ENCODE peak calls at places on chromosomes 11 and 22, in nine cellular contexts. K, P, M, H, D, O, R, A and Q are unnamed samples.

GRCh38 chr11:132999519-132999918 is 532.8 kb downstream of the OPCML start:
- DNase-seq in K (no peak), P (no peak), M (no peak), H (no peak), D (no peak), O (no peak), R (no peak), A (no peak), Q (no peak)

GRCh38 chr22:49514211-49514610 is 313.5 kb downstream of the BRD1 start:
- DNase-seq in K (no peak), P (no peak), M (no peak), H (no peak), D (no peak), O (no peak), R (peak), A (no peak), Q (no peak)

GRCh38 chr22:48827228-48827810 is 1000.4 kb downstream of the BRD1 start:
- DNase-seq in K (no peak), P (no peak), M (no peak), H (no peak), D (peak), O (no peak), R (peak), A (no peak), Q (no peak)

GRCh38 chr11:105937331-105937730 is 84.7 kb downstream of the MSANTD4 start:
- DNase-seq in K (no peak), P (no peak), M (no peak), H (no peak), D (no peak), O (no peak), R (no peak), A (peak), Q (no peak)

GRCh38 chr11:10590516-10590915 is 22.1 kb upstream of the LYVE1 start:
- DNase-seq in K (no peak), P (no peak), M (no peak), H (no peak), D (no peak), O (no peak), R (no peak), A (no peak), Q (no peak)

GRCh38 chr11:3994030-3994640 is 100.5 kb upstream of the RRM1 start:
- DNase-seq in K (no peak), P (no peak), M (no peak), H (no peak), D (no peak), O (no peak), R (no peak), A (no peak), Q (no peak)

GRCh38 chr22:46087816-46088277 is 62.5 kb upstream of the PPARA start:
- DNase-seq in K (no peak), P (peak), M (peak), H (peak), D (peak), O (no peak), R (peak), A (no peak), Q (peak)

GRCh38 chr22:21961886-21962654 is 9.4 kb upstream of the PPM1F start:
- DNase-seq in K (no peak), P (no peak), M (no peak), H (no peak), D (no peak), O (no peak), R (no peak), A (no peak), Q (no peak)

GRCh38 chr11:55054723-55055122 is 207.2 kb upstream of the TRIM48 start:
- DNase-seq in K (no peak), P (no peak), M (no peak), H (no peak), D (no peak), O (no peak), R (no peak), A (no peak), Q (no peak)

GRCh38 chr11:121482231-121483129 is 29.7 kb upstream of the SORL1-AS1 start:
- DNase-seq in K (no peak), P (peak), M (no peak), H (no peak), D (no peak), O (peak), R (no peak), A (no peak), Q (no peak)

GRCh38 chr11:47330002-47330911 is 22.2 kb downstream of the MYBPC3 start:
- DNase-seq in K (no peak), P (no peak), M (peak), H (no peak), D (no peak), O (no peak), R (no peak), A (no peak), Q (no peak)

GRCh38 chr11:79485694-79486093 is 44.9 kb upstream of the TENM4 start:
- DNase-seq in K (no peak), P (no peak), M (no peak), H (no peak), D (no peak), O (no peak), R (no peak), A (no peak), Q (no peak)

GRCh38 chr11:120208777-120209176 is 2.1 kb upstream of the OAF start:
- DNase-seq in K (no peak), P (no peak), M (no peak), H (no peak), D (no peak), O (no peak), R (no peak), A (no peak), Q (no peak)

GRCh38 chr11:94840209-94840608 is 72.1 kb downstream of the AMOTL1 start:
- DNase-seq in K (no peak), P (no peak), M (no peak), H (no peak), D (no peak), O (no peak), R (no peak), A (no peak), Q (no peak)
- TF ChIP-seq CTCF in K (no peak), P (no peak), M (no peak), H (no peak), D (no peak), O (no peak), R (no peak), A (no peak), Q (no peak)

GRCh38 chr22:38142606-38143005 is 32.1 kb upstream of the BAIAP2L2 start:
- DNase-seq in K (no peak), P (no peak), M (no peak), H (no peak), D (no peak), O (no peak), R (no peak), A (no peak), Q (no peak)

GRCh38 chr22:38141574-38141973 is 31.1 kb upstream of the BAIAP2L2 start:
- DNase-seq in K (no peak), P (no peak), M (no peak), H (no peak), D (no peak), O (no peak), R (no peak), A (no peak), Q (no peak)

GRCh38 chr22:38139901-38140300 is 29.4 kb upstream of the BAIAP2L2 start:
- DNase-seq in K (no peak), P (no peak), M (no peak), H (no peak), D (no peak), O (no peak), R (no peak), A (no peak), Q (no peak)

GRCh38 chr22:38148252-38148651 is 33.4 kb downstream of the PLA2G6 start:
- DNase-seq in K (no peak), P (no peak), M (no peak), H (no peak), D (no peak), O (no peak), R (no peak), A (peak), Q (no peak)

GRCh38 chr22:38144025-38144405 is 33.5 kb upstream of the BAIAP2L2 start:
- DNase-seq in K (no peak), P (no peak), M (no peak), H (no peak), D (no peak), O (no peak), R (no peak), A (no peak), Q (no peak)
- TF ChIP-seq CTCF in K (no peak), P (no peak), M (no peak), H (no peak), D (peak), O (no peak), R (no peak), A (no peak), Q (no peak)

GRCh38 chr11:26719289-26719688 is 2.6 kb downstream of the SLC5A12 start:
- DNase-seq in K (no peak), P (no peak), M (no peak), H (no peak), D (no peak), O (no peak), R (no peak), A (no peak), Q (no peak)
- TF ChIP-seq CTCF in K (no peak), P (no peak), M (no peak), H (no peak), D (no peak), O (no peak), R (no peak), A (no peak), Q (no peak)

DNA sequence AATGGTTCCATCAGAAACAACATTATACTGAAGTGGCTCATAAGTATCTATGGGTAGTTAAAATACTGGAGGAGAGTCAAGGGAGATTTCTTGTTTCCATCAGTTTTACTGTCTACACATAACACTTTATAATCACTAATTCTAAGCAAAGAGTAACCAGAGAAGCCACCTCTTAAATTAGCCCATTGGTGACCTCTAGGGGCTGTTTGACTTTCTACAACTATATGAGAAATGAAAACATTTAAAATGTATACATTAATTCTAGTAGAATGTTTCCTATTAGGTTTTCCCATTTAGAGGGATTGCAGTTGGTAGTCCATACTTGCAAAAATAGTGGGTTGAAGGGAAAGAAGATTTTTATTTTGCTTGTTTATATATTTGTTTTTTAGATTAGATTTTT is 504.3 kb downstream of the FAM181B start:
- DNase-seq in K (no peak), P (no peak), M (no peak), H (no peak), D (no peak), O (peak), R (no peak), A (no peak), Q (no peak)
- TF ChIP-seq CTCF in K (peak), P (no peak), M (no peak), H (peak), D (peak), O (no peak), R (no peak), A (peak), Q (peak)

GRCh38 chr11:130390071-130390758 is 38.2 kb downstream of the ADAMTS8 start:
- DNase-seq in K (no peak), P (no peak), M (no peak), H (no peak), D (no peak), O (no peak), R (no peak), A (no peak), Q (no peak)
- TF ChIP-seq CTCF in K (peak), P (peak), M (peak), H (peak), D (peak), O (no peak), R (no peak), A (peak), Q (no peak)

DNA sequence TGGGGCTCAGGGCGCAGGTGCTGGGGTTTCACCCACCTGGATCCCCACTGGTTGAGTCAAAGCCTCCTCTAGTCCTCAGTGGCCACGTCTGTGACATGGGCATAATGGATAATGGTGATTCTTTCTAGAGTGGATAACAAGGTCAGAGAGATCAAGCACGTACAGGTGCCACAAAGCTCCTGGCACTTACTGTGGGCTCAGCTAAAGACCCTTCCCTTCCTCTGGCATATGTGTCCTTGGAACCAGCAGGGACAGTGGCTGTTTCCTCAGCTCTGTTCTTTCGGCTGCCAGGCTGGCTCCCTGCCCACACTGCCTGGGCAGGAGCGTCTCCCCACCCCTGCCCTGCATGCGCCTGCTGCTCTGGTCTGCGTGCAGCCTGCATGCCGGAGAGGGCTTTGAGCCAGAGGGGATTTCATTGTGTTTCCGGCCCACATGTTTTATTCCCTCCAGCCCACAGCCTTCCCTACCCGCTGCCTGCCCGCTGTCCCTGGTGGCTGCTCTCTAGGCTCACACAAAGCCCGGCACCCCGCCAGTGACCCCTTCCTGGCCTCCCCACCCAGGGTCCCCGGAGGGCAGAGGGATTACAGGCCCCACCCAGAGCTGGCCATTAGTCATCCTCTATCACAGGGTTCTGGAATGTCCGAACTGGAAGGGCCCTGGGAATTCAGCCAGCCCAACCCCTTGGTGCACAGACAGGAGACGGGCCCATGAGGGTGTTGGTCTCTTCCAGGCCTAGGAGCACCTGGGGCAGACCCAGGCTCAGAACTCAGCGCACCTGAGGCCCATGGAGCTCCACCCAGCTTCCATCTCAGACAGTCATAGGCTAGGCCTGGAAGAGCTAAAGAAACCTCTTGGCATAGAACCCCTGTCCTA is 55.3 kb upstream of the GCAT start:
- DNase-seq in K (no peak), P (peak), M (peak), H (peak), D (no peak), O (no peak), R (peak), A (peak), Q (peak)
- TF ChIP-seq CTCF in K (peak), P (no peak), M (peak), H (no peak), D (peak), O (no peak), R (no peak), A (peak), Q (no peak)

GRCh38 chr11:66543263-66544107 is 2.4 kb downstream of the ZDHHC24 start:
- DNase-seq in K (no peak), P (peak), M (peak), H (no peak), D (no peak), O (peak), R (no peak), A (no peak), Q (peak)
- TF ChIP-seq CTCF in K (peak), P (peak), M (peak), H (peak), D (peak), O (peak), R (no peak), A (peak), Q (peak)

DNA sequence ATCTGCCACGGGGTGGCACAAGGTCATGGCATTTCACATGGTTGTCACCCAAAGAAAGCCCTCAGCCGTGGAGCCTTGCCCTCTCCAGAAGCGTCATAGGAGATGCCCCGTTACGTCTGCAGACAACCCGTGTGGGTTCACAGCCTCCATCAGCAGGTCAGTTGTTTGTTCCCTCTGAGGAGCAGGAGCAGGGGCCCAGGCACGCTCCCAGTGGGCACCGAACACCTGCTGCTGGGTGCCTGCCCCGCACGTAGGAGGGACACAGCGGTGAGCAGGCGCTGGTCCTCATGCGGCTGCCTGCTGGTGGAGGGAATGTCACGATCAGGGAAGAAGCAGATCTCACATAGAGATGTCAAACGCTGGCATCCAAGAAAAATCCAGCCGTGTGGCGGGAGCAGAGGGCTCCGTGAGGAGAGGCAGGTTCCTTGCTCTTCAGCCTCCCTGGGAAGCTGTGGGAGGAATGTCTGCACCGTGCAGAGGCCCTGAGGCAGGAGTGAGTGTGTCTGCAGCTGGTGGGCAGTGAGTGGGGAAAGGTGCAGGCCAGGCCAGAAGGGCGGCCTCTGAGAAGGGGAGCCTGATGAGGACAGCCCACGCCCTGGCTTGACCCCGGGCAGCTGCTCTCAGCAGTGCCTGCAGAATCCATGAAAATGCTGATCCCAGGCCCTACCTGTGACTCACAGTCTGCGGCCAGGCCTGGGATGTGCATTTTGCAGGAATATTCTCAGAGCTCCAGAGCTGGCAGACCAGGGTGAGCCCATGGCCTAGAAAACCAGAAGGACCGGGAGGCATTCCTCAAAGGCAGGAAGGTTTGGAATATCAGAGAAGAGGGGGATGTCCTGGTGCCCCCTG is 36.4 kb upstream of the TH start:
- DNase-seq in K (peak), P (no peak), M (peak), H (no peak), D (peak), O (no peak), R (peak), A (no peak), Q (no peak)
- TF ChIP-seq CTCF in K (no peak), P (no peak), M (no peak), H (no peak), D (no peak), O (no peak), R (no peak), A (no peak), Q (no peak)